ENCODE peak calls at places on chromosome 14, in nine cellular contexts. One of them, this sample, is unnamed.

GRCh38 chr14:86884498-86884897 is 1108.5 kb downstream of the GALC start:
- DNase-seq in SW 1271: no peak
- DNase-seq in putamen: no peak
- DNase-seq in B cell: no peak
- DNase-seq in RCC 7860: no peak
- DNase-seq in sigmoid colon: no peak
- DNase-seq in stimulated activated CD4-positive, alpha-beta T cell treated with anti-CD3 and anti-CD28 coated beads, TNF-alpha, amount 100 ng/mL, for 1 hour: no peak
- DNase-seq in AG09309: no peak
- DNase-seq in psoas muscle: no peak
- DNase-seq in this sample: no peak

GRCh38 chr14:104223810-104224515 is 85.6 kb downstream of the KIF26A start:
- DNase-seq in AG09309: no peak
- DNase-seq in B cell: no peak
- DNase-seq in stimulated activated CD4-positive, alpha-beta T cell treated with anti-CD3 and anti-CD28 coated beads, TNF-alpha, amount 100 ng/mL, for 1 hour: no peak
- DNase-seq in RCC 7860: no peak
- DNase-seq in sigmoid colon: no peak
- DNase-seq in SW 1271: no peak
- DNase-seq in psoas muscle: no peak
- DNase-seq in putamen: no peak
- DNase-seq in this sample: no peak

GRCh38 chr14:61491224-61491623 is 169.8 kb downstream of the PRKCH start:
- DNase-seq in stimulated activated CD4-positive, alpha-beta T cell treated with anti-CD3 and anti-CD28 coated beads, TNF-alpha, amount 100 ng/mL, for 1 hour: no peak
- DNase-seq in RCC 7860: no peak
- DNase-seq in psoas muscle: no peak
- DNase-seq in SW 1271: no peak
- DNase-seq in putamen: no peak
- DNase-seq in B cell: no peak
- DNase-seq in sigmoid colon: no peak
- DNase-seq in AG09309: no peak
- DNase-seq in this sample: no peak

GRCh38 chr14:74645244-74645643 is 33.2 kb upstream of the LTBP2 start:
- DNase-seq in SW 1271: no peak
- DNase-seq in stimulated activated CD4-positive, alpha-beta T cell treated with anti-CD3 and anti-CD28 coated beads, TNF-alpha, amount 100 ng/mL, for 1 hour: no peak
- DNase-seq in putamen: no peak
- DNase-seq in RCC 7860: no peak
- DNase-seq in B cell: no peak
- DNase-seq in AG09309: no peak
- DNase-seq in psoas muscle: no peak
- DNase-seq in sigmoid colon: peak
- DNase-seq in this sample: no peak

GRCh38 chr14:58138065-58138718 is 13.8 kb downstream of the ARMH4 start:
- DNase-seq in stimulated activated CD4-positive, alpha-beta T cell treated with anti-CD3 and anti-CD28 coated beads, TNF-alpha, amount 100 ng/mL, for 1 hour: no peak
- DNase-seq in RCC 7860: no peak
- DNase-seq in putamen: no peak
- DNase-seq in SW 1271: no peak
- DNase-seq in sigmoid colon: no peak
- DNase-seq in B cell: no peak
- DNase-seq in psoas muscle: no peak
- DNase-seq in AG09309: no peak
- DNase-seq in this sample: no peak

GRCh38 chr14:61341275-61342210 is 20.2 kb downstream of the PRKCH start:
- DNase-seq in B cell: no peak
- DNase-seq in sigmoid colon: no peak
- DNase-seq in RCC 7860: no peak
- DNase-seq in AG09309: no peak
- DNase-seq in psoas muscle: no peak
- DNase-seq in stimulated activated CD4-positive, alpha-beta T cell treated with anti-CD3 and anti-CD28 coated beads, TNF-alpha, amount 100 ng/mL, for 1 hour: no peak
- DNase-seq in putamen: no peak
- DNase-seq in SW 1271: no peak
- DNase-seq in this sample: no peak

GRCh38 chr14:103185051-103186027 is 62.1 kb downstream of the TNFAIP2 start:
- DNase-seq in B cell: no peak
- DNase-seq in sigmoid colon: peak
- DNase-seq in putamen: no peak
- DNase-seq in stimulated activated CD4-positive, alpha-beta T cell treated with anti-CD3 and anti-CD28 coated beads, TNF-alpha, amount 100 ng/mL, for 1 hour: no peak
- DNase-seq in AG09309: no peak
- DNase-seq in SW 1271: peak
- DNase-seq in psoas muscle: no peak
- DNase-seq in RCC 7860: peak
- DNase-seq in this sample: no peak

GRCh38 chr14:77657244-77657643 is 40.8 kb upstream of the SPTLC2 start:
- DNase-seq in sigmoid colon: no peak
- DNase-seq in B cell: no peak
- DNase-seq in RCC 7860: no peak
- DNase-seq in psoas muscle: no peak
- DNase-seq in AG09309: no peak
- DNase-seq in putamen: no peak
- DNase-seq in SW 1271: no peak
- DNase-seq in stimulated activated CD4-positive, alpha-beta T cell treated with anti-CD3 and anti-CD28 coated beads, TNF-alpha, amount 100 ng/mL, for 1 hour: no peak
- DNase-seq in this sample: no peak

GRCh38 chr14:33676135-33676566 is 274.7 kb downstream of the EGLN3 start:
- DNase-seq in SW 1271: peak
- DNase-seq in putamen: peak
- DNase-seq in sigmoid colon: peak
- DNase-seq in RCC 7860: peak
- DNase-seq in B cell: no peak
- DNase-seq in psoas muscle: no peak
- DNase-seq in AG09309: no peak
- DNase-seq in stimulated activated CD4-positive, alpha-beta T cell treated with anti-CD3 and anti-CD28 coated beads, TNF-alpha, amount 100 ng/mL, for 1 hour: no peak
- DNase-seq in this sample: no peak

GRCh38 chr14:71536015-71536535 is 396.2 kb upstream of the RGS6 start:
- DNase-seq in stimulated activated CD4-positive, alpha-beta T cell treated with anti-CD3 and anti-CD28 coated beads, TNF-alpha, amount 100 ng/mL, for 1 hour: no peak
- DNase-seq in sigmoid colon: no peak
- DNase-seq in B cell: no peak
- DNase-seq in putamen: no peak
- DNase-seq in SW 1271: no peak
- DNase-seq in AG09309: no peak
- DNase-seq in psoas muscle: no peak
- DNase-seq in RCC 7860: no peak
- DNase-seq in this sample: no peak

GRCh38 chr14:90831821-90832220 is 15.6 kb upstream of the TTC7B start:
- DNase-seq in AG09309: no peak
- DNase-seq in putamen: no peak
- DNase-seq in B cell: no peak
- DNase-seq in sigmoid colon: peak
- DNase-seq in SW 1271: no peak
- DNase-seq in psoas muscle: no peak
- DNase-seq in stimulated activated CD4-positive, alpha-beta T cell treated with anti-CD3 and anti-CD28 coated beads, TNF-alpha, amount 100 ng/mL, for 1 hour: no peak
- DNase-seq in RCC 7860: no peak
- DNase-seq in this sample: no peak

GRCh38 chr14:89773644-89774316 is 180.8 kb downstream of the EFCAB11 start:
- DNase-seq in psoas muscle: peak
- DNase-seq in SW 1271: no peak
- DNase-seq in AG09309: no peak
- DNase-seq in B cell: peak
- DNase-seq in sigmoid colon: no peak
- DNase-seq in stimulated activated CD4-positive, alpha-beta T cell treated with anti-CD3 and anti-CD28 coated beads, TNF-alpha, amount 100 ng/mL, for 1 hour: peak
- DNase-seq in RCC 7860: peak
- DNase-seq in putamen: no peak
- DNase-seq in this sample: no peak

GRCh38 chr14:62657376-62657775 is 387.9 kb downstream of the KCNH5 start:
- DNase-seq in psoas muscle: no peak
- DNase-seq in RCC 7860: no peak
- DNase-seq in stimulated activated CD4-positive, alpha-beta T cell treated with anti-CD3 and anti-CD28 coated beads, TNF-alpha, amount 100 ng/mL, for 1 hour: no peak
- DNase-seq in B cell: no peak
- DNase-seq in AG09309: no peak
- DNase-seq in SW 1271: no peak
- DNase-seq in putamen: no peak
- DNase-seq in sigmoid colon: no peak
- DNase-seq in this sample: no peak

GRCh38 chr14:102392506-102392905 is 29.8 kb downstream of the TECPR2 start:
- DNase-seq in psoas muscle: no peak
- DNase-seq in SW 1271: no peak
- DNase-seq in AG09309: no peak
- DNase-seq in B cell: no peak
- DNase-seq in stimulated activated CD4-positive, alpha-beta T cell treated with anti-CD3 and anti-CD28 coated beads, TNF-alpha, amount 100 ng/mL, for 1 hour: no peak
- DNase-seq in RCC 7860: no peak
- DNase-seq in sigmoid colon: no peak
- DNase-seq in putamen: no peak
- DNase-seq in this sample: peak

GRCh38 chr14:49134940-49135339 is 451.2 kb downstream of the RPS29 start:
- DNase-seq in SW 1271: no peak
- DNase-seq in putamen: no peak
- DNase-seq in B cell: no peak
- DNase-seq in sigmoid colon: no peak
- DNase-seq in stimulated activated CD4-positive, alpha-beta T cell treated with anti-CD3 and anti-CD28 coated beads, TNF-alpha, amount 100 ng/mL, for 1 hour: no peak
- DNase-seq in psoas muscle: no peak
- DNase-seq in AG09309: no peak
- DNase-seq in RCC 7860: no peak
- DNase-seq in this sample: no peak

GRCh38 chr14:100842799-100843198 is 16.9 kb downstream of the MEG3 start:
- DNase-seq in stimulated activated CD4-positive, alpha-beta T cell treated with anti-CD3 and anti-CD28 coated beads, TNF-alpha, amount 100 ng/mL, for 1 hour: no peak
- DNase-seq in psoas muscle: peak
- DNase-seq in sigmoid colon: no peak
- DNase-seq in putamen: no peak
- DNase-seq in RCC 7860: no peak
- DNase-seq in AG09309: peak
- DNase-seq in SW 1271: no peak
- DNase-seq in B cell: no peak
- DNase-seq in this sample: peak

GRCh38 chr14:63245893-63246292 is 41.6 kb downstream of the RHOJ start:
- DNase-seq in stimulated activated CD4-positive, alpha-beta T cell treated with anti-CD3 and anti-CD28 coated beads, TNF-alpha, amount 100 ng/mL, for 1 hour: no peak
- DNase-seq in B cell: no peak
- DNase-seq in RCC 7860: no peak
- DNase-seq in AG09309: no peak
- DNase-seq in SW 1271: no peak
- DNase-seq in sigmoid colon: peak
- DNase-seq in psoas muscle: no peak
- DNase-seq in putamen: no peak
- DNase-seq in this sample: no peak

GRCh38 chr14:23327947-23328744 is 6.9 kb downstream of the PABPN1 start:
- DNase-seq in putamen: peak
- DNase-seq in stimulated activated CD4-positive, alpha-beta T cell treated with anti-CD3 and anti-CD28 coated beads, TNF-alpha, amount 100 ng/mL, for 1 hour: peak
- DNase-seq in AG09309: peak
- DNase-seq in RCC 7860: peak
- DNase-seq in SW 1271: peak
- DNase-seq in B cell: peak
- DNase-seq in psoas muscle: peak
- DNase-seq in sigmoid colon: peak
- DNase-seq in this sample: no peak

GRCh38 chr14:65949711-65950516 is 536.3 kb upstream of the CCDC196 start:
- DNase-seq in sigmoid colon: peak
- DNase-seq in RCC 7860: peak
- DNase-seq in B cell: no peak
- DNase-seq in SW 1271: no peak
- DNase-seq in stimulated activated CD4-positive, alpha-beta T cell treated with anti-CD3 and anti-CD28 coated beads, TNF-alpha, amount 100 ng/mL, for 1 hour: no peak
- DNase-seq in psoas muscle: peak
- DNase-seq in AG09309: no peak
- DNase-seq in putamen: no peak
- DNase-seq in this sample: no peak

GRCh38 chr14:103021817-103022668 is 35.3 kb downstream of the CDC42BPB start:
- DNase-seq in B cell: no peak
- DNase-seq in SW 1271: no peak
- DNase-seq in putamen: peak
- DNase-seq in RCC 7860: no peak
- DNase-seq in stimulated activated CD4-positive, alpha-beta T cell treated with anti-CD3 and anti-CD28 coated beads, TNF-alpha, amount 100 ng/mL, for 1 hour: no peak
- DNase-seq in psoas muscle: no peak
- DNase-seq in AG09309: no peak
- DNase-seq in sigmoid colon: no peak
- DNase-seq in this sample: no peak

GRCh38 chr14:105019861-105020814 is 745 bp downstream of the CDCA4 start:
- DNase-seq in B cell: peak
- DNase-seq in sigmoid colon: no peak
- DNase-seq in SW 1271: no peak
- DNase-seq in AG09309: no peak
- DNase-seq in psoas muscle: peak
- DNase-seq in putamen: no peak
- DNase-seq in stimulated activated CD4-positive, alpha-beta T cell treated with anti-CD3 and anti-CD28 coated beads, TNF-alpha, amount 100 ng/mL, for 1 hour: peak
- DNase-seq in RCC 7860: no peak
- DNase-seq in this sample: no peak

GRCh38 chr14:29028973-29029582 is 262.5 kb downstream of the FOXG1 start:
- DNase-seq in putamen: no peak
- DNase-seq in SW 1271: no peak
- DNase-seq in B cell: no peak
- DNase-seq in stimulated activated CD4-positive, alpha-beta T cell treated with anti-CD3 and anti-CD28 coated beads, TNF-alpha, amount 100 ng/mL, for 1 hour: no peak
- DNase-seq in sigmoid colon: no peak
- DNase-seq in AG09309: no peak
- DNase-seq in RCC 7860: peak
- DNase-seq in psoas muscle: no peak
- DNase-seq in this sample: no peak

GRCh38 chr14:59846595-59846994 is 24.0 kb downstream of the RTN1 start:
- DNase-seq in RCC 7860: no peak
- DNase-seq in putamen: no peak
- DNase-seq in psoas muscle: no peak
- DNase-seq in AG09309: no peak
- DNase-seq in stimulated activated CD4-positive, alpha-beta T cell treated with anti-CD3 and anti-CD28 coated beads, TNF-alpha, amount 100 ng/mL, for 1 hour: no peak
- DNase-seq in sigmoid colon: no peak
- DNase-seq in B cell: no peak
- DNase-seq in SW 1271: no peak
- DNase-seq in this sample: no peak

GRCh38 chr14:95268350-95268749 is 51.4 kb downstream of the CLMN start:
- DNase-seq in putamen: no peak
- DNase-seq in SW 1271: no peak
- DNase-seq in B cell: no peak
- DNase-seq in AG09309: no peak
- DNase-seq in psoas muscle: no peak
- DNase-seq in sigmoid colon: no peak
- DNase-seq in RCC 7860: no peak
- DNase-seq in stimulated activated CD4-positive, alpha-beta T cell treated with anti-CD3 and anti-CD28 coated beads, TNF-alpha, amount 100 ng/mL, for 1 hour: no peak
- DNase-seq in this sample: no peak

GRCh38 chr14:97776890-97777564 is 979.8 kb downstream of the VRK1 start:
- DNase-seq in RCC 7860: no peak
- DNase-seq in AG09309: no peak
- DNase-seq in stimulated activated CD4-positive, alpha-beta T cell treated with anti-CD3 and anti-CD28 coated beads, TNF-alpha, amount 100 ng/mL, for 1 hour: no peak
- DNase-seq in SW 1271: no peak
- DNase-seq in sigmoid colon: no peak
- DNase-seq in putamen: no peak
- DNase-seq in B cell: no peak
- DNase-seq in psoas muscle: no peak
- DNase-seq in this sample: no peak

GRCh38 chr14:68249534-68250517 is 430.2 kb downstream of the RAD51B start:
- DNase-seq in SW 1271: no peak
- DNase-seq in psoas muscle: no peak
- DNase-seq in RCC 7860: no peak
- DNase-seq in sigmoid colon: no peak
- DNase-seq in putamen: no peak
- DNase-seq in AG09309: no peak
- DNase-seq in B cell: no peak
- DNase-seq in stimulated activated CD4-positive, alpha-beta T cell treated with anti-CD3 and anti-CD28 coated beads, TNF-alpha, amount 100 ng/mL, for 1 hour: no peak
- DNase-seq in this sample: no peak

This sample was measured in GM04503.